ENCODE peak calls at places on chromosomes 6 and 20, in five cellular contexts. Q, H, G, S and M are unnamed samples.

GRCh38 chr20:25270829-25271251 is 23.0 kb downstream of the PYGB start:
- DNase-seq in G (no peak), H (no peak), S (no peak), Q (no peak), M (peak)

GRCh38 chr20:952196-952795 is 36.2 kb upstream of the ANGPT4 start:
- DNase-seq in H (no peak), Q (no peak), S (no peak), G (no peak), M (no peak)

GRCh38 chr6:112282217-112282616 is 27.9 kb upstream of the LAMA4 start:
- DNase-seq in S (peak), H (peak), G (peak), Q (no peak), M (no peak)

GRCh38 chr20:41366546-41367392 is at the start of gene EMILIN3:
- DNase-seq in S (no peak), Q (no peak), G (no peak), H (no peak), M (no peak)

GRCh38 chr6:116229287-116229913 is 24.5 kb downstream of the TSPYL4 start:
- DNase-seq in G (peak), H (peak), Q (peak), S (peak), M (peak)

GRCh38 chr6:83867043-83867442 is 7.6 kb downstream of the CYB5R4 start:
- DNase-seq in S (no peak), G (no peak), H (no peak), Q (no peak), M (no peak)

GRCh38 chr6:129766959-129767728 is 57.2 kb upstream of the ARHGAP18 start:
- DNase-seq in Q (peak), G (peak), H (no peak), S (peak), M (peak)

GRCh38 chr6:336159-337114 is 44.1 kb downstream of the DUSP22 start:
- DNase-seq in S (no peak), G (no peak), H (no peak), Q (no peak), M (no peak)

GRCh38 chr6:11207199-11207968 is 25.1 kb downstream of the NEDD9 start:
- DNase-seq in Q (peak), G (peak), H (no peak), S (peak), M (peak)

GRCh38 chr6:32968770-32969684 is 633 bp downstream of the BRD2 start:
- DNase-seq in S (peak), Q (peak), G (peak), H (peak), M (peak)

GRCh38 chr6:32968093-32968769 is at the start of gene BRD2:
- DNase-seq in S (peak), Q (peak), G (peak), H (peak), M (peak)

GRCh38 chr6:32970413-32971244 is 2.2 kb downstream of the BRD2 start:
- DNase-seq in H (peak), Q (peak), S (peak), G (peak), M (peak)

GRCh38 chr6:32971245-32971580 is 2.8 kb downstream of the BRD2 start:
- DNase-seq in Q (no peak), H (no peak), S (no peak), G (no peak), M (no peak)

GRCh38 chr6:32969685-32970412 is 1.5 kb downstream of the BRD2 start:
- DNase-seq in H (peak), S (peak), Q (peak), G (peak), M (peak)
- TF ChIP-seq POLR2A in H (peak), S (peak), Q (no peak), G (no peak), M (no peak)

DNA sequence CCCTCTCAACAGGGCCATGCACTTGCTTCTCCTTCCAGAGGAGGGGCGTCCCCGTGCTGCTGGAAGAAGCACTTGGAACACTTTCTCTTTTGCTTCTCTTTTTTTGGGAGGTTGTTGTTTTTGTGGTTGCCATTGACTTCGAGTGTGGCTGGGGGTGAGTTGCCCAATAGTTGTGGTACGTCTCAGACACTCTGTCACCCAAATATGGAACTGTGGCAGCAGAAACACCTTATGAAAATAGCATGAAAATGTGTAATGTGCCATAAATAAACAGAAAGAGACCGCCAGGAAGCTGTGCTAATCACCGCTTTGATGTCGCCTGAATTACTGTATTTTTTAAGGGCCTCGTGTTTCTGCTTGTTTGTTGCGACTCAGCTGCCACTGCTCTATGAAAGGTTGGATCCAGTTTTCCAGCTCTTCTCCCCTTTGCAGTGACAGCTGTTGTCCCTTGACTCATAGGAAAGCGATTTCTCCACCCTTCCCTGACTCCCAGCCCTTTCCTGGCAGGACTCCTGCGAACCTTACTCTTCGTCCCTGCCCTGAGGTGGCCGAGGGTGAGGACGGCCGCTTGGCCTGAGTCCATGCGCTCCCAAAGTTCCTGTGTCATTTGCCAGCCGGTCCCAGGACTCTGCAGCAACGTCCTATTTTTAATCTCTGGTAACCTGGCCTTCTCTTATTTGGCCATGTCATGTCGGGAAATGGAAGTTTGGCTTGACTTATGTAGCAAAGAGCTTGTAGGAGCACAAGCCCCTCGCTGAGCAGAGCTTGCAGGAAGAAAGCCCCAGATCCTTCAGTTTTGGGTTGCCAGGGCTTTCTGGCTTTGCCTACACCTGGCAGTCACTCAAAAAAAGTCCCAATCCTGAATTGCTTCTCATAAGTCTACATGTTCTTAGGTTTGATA is 694.6 kb downstream of the QKI start:
- DNase-seq in S (peak), Q (peak), H (no peak), G (peak), M (no peak)
- TF ChIP-seq POLR2A in S (no peak), Q (no peak), H (no peak), G (no peak), M (no peak)

DNA sequence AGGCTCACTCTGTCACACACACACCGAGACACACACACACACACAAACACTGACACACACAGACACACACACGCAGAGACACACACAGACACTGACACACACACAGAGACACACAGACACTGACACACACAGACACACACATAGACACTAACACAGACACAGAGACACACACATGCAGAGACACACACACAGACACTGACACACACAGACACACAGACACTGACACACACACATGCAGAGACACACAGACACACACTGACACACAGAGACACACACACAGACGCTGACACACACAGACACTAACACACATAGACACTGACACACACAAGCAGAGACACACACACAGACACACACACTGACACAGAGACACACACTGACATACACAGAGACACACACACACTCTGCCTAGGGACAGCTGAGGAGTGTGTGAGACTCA is 14.3 kb upstream of the ABHD16B start:
- DNase-seq in S (no peak), Q (no peak), G (no peak), H (no peak), M (no peak)
- TF ChIP-seq POLR2A in S (no peak), Q (no peak), G (no peak), H (no peak), M (no peak)

GRCh38 chr6:16760536-16761468 is at the start of gene ATXN1:
- DNase-seq in H (peak), S (peak), Q (peak), G (peak), M (peak)
- TF ChIP-seq POLR2A in H (peak), S (peak), Q (peak), G (no peak), M (no peak)

GRCh38 chr6:31729979-31730630 is 1.0 kb upstream of the DDAH2 start:
- DNase-seq in S (peak), G (peak), H (peak), Q (peak), M (peak)
- TF ChIP-seq POLR2A in S (peak), G (no peak), H (peak), Q (no peak), M (no peak)

GRCh38 chr6:156773935-156774871 is 3.0 kb upstream of the ARID1B start:
- DNase-seq in Q (no peak), G (no peak), S (no peak), H (no peak), M (no peak)
- TF ChIP-seq POLR2A in Q (no peak), G (no peak), S (no peak), H (no peak), M (no peak)

DNA sequence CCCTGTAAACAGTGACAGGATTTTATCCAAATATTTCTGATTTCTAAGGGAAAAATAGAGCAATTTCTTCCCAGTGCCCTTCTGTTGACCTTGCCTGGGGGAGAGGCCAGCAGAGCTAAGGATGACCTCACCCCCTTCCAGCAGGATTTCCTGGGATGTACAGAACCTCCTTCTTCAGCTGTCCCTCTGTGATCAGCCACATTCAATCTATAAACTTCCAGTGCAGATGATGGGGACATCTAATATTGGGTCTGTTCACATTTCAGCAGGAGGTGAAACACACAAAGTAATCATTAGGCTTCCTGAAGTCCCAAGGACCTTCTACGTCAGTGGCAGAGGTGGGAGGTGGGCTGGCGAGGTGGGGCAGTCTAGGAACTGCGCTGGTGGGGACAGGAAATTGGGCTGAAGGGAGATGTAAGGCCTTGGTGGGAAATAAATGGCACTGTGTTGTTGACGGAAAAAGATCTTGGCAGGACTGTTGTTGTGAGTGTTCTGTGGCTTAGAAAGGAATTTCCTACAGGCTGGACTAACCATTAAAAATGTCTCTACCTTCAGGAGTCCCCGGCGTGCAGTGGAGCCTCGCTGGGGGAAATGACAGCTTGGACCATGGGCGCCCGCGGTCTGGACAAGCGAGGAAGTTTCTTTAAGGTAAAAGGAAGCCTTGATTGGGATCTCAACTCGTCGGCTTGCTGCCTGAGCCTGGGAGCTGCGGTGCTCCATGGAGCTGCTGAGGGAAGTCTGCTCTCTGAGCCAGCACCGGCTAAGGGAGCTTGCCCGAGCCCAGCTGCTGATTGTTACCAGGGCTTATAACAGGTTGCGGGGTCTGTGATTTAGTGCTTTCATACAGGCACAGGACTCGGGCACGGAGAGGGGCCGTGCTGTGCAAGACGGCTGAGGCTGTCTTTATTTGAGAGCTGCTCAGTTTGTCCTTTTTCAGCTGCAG is 127.9 kb upstream of the NAA20 start:
- DNase-seq in S (peak), H (no peak), Q (peak), G (peak), M (no peak)
- TF ChIP-seq POLR2A in S (peak), H (no peak), Q (no peak), G (no peak), M (no peak)